ENCODE peak calls at places on chromosome 14, in eight cellular contexts. N is fibroblast of lung, T is body of pancreas, C is GM13976, K is cardiac muscle cell, E is mucosa of descending colon, D is PC-3, I is nephron progenitor cell. P is an unnamed sample.

GRCh38 chr14:68379510-68380303 is 413.2 kb downstream of the ZFP36L1 start:
- DNase-seq in D (peak; percentile 98), N (peak; percentile 85), K (no peak), C (no peak), T (no peak), I (no peak), E (peak; percentile 82), P (no peak)

GRCh38 chr14:65238456-65238855 is 136.1 kb upstream of the MAX start:
- DNase-seq in N (peak; percentile 93), C (no peak), E (no peak), I (no peak), T (no peak), D (peak; percentile 82), K (no peak), P (peak; percentile 80)

GRCh38 chr14:64971890-64972785 is at the start of gene RAB15:
- DNase-seq in E (peak; percentile 29), T (peak; percentile 40), N (peak; percentile 29), C (peak; percentile 75), D (peak; percentile 35), I (peak; percentile 78), K (peak; percentile 74), P (no peak)

GRCh38 chr14:53932966-53933365 is 23.7 kb downstream of the BMP4 start:
- DNase-seq in E (no peak), K (no peak), T (no peak), C (no peak), I (no peak), N (no peak), D (no peak), P (no peak)

GRCh38 chr14:60175255-60175902 is 10.2 kb upstream of the DHRS7 start:
- DNase-seq in D (peak; percentile 100), C (no peak), T (no peak), N (no peak), E (no peak), I (no peak), K (no peak), P (peak; percentile 36)

GRCh38 chr14:85856430-85856829 is 326.5 kb downstream of the FLRT2 start:
- DNase-seq in N (no peak), C (no peak), I (no peak), T (no peak), E (no peak), D (no peak), K (no peak), P (no peak)

GRCh38 chr14:102279688-102280348 is 25.1 kb downstream of the MOK start:
- DNase-seq in E (no peak), K (no peak), T (peak; percentile 48), I (no peak), D (peak; percentile 99), C (no peak), N (peak; percentile 100), P (peak; percentile 97)

GRCh38 chr14:22982013-22982476 is 306 bp downstream of the AJUBA start:
- DNase-seq in E (no peak), K (no peak), C (no peak), I (no peak), D (no peak), N (no peak), T (no peak), P (no peak)

GRCh38 chr14:24207104-24207543 is 1.6 kb downstream of the TSSK4 start:
- DNase-seq in N (no peak), E (no peak), C (no peak), K (no peak), D (no peak), T (no peak), I (no peak), P (no peak)

GRCh38 chr14:55749201-55749812 is 169.3 kb downstream of the KTN1 start:
- DNase-seq in T (peak; percentile 47), I (no peak), D (peak; percentile 79), N (no peak), K (no peak), C (no peak), E (no peak), P (no peak)

GRCh38 chr14:97634786-97635185 is 837.6 kb downstream of the VRK1 start:
- DNase-seq in T (no peak), I (no peak), C (no peak), D (peak; percentile 26), K (no peak), E (no peak), N (no peak), P (no peak)

GRCh38 chr14:93137864-93138263 is 22.1 kb upstream of the ITPK1 start:
- DNase-seq in K (peak; percentile 61), D (peak; percentile 28), C (no peak), E (peak; percentile 86), T (peak; percentile 88), I (no peak), N (no peak), P (no peak)
- TF ChIP-seq CTCF in K (peak; percentile 14), D (peak; percentile 25), C (no peak), E (no peak), T (no peak), I (no peak), N (no peak), P (no peak)

GRCh38 chr14:78075033-78075432 is 95.1 kb upstream of the NRXN3 start:
- DNase-seq in C (no peak), N (no peak), E (no peak), D (no peak), K (peak; percentile 12), T (no peak), I (no peak), P (no peak)
- TF ChIP-seq CTCF in C (no peak), N (no peak), E (no peak), D (no peak), K (no peak), T (no peak), I (no peak), P (no peak)

DNA sequence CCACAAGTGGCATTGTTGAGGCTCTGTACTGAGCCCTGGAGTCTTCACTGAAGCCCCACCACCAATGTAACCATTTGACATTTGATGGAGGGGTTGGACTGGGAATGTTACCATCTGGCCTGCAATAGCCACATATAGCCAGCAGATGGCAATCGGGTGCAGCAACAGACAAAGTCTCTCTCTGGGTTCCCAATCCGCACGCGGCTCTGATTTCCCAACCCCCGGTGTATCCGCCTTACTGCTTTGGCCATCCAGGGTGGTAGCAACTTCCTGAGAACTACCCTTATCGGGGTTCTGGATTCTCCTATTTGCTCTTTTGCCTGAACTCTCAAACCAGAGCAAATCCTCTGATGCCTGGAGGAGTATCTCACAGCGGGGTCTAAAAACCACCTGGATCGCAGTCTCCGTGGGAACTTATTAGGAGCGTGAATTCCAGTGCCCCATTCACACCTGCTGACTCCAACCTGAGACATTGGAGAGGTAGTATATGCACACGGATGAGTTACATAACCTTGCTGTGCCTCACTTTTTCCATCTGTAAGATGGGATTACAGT is 14.2 kb downstream of the VRTN start:
- DNase-seq in I (peak; percentile 87), E (peak; percentile 83), K (peak; percentile 88), C (peak; percentile 83), D (peak; percentile 85), N (peak; percentile 49), T (peak; percentile 87), P (peak; percentile 60)
- TF ChIP-seq CTCF in I (peak; percentile 93), E (peak; percentile 95), K (peak; percentile 99), C (peak; percentile 88), D (peak; percentile 93), N (peak; percentile 99), T (peak; percentile 90), P (peak; percentile 96)

GRCh38 chr14:106185837-106186233 is 659.5 kb downstream of the TMEM121 start:
- DNase-seq in N (no peak), I (no peak), T (peak; percentile 13), E (peak; percentile 53), C (no peak), K (no peak), D (no peak), P (no peak)
- TF ChIP-seq CTCF in N (no peak), I (no peak), T (no peak), E (no peak), C (peak; percentile 32), K (no peak), D (no peak), P (no peak)

P was measured in HFFc6.